ENCODE peak calls at places on chromosomes 3 and 15, in five cellular contexts. Y, K, M, S and U are unnamed samples.

GRCh38 chr15:71411538-71412482 is 296.5 kb downstream of the THSD4 start:
- DNase-seq in Y (no peak), K (no peak), M (no peak), S (no peak), U (no peak)

GRCh38 chr3:94285874-94286273 is 223.0 kb downstream of the NSUN3 start:
- DNase-seq in Y (no peak), K (no peak), M (no peak), S (no peak), U (no peak)

GRCh38 chr15:84878504-84878903 is 6.0 kb upstream of the SLC28A1 start:
- DNase-seq in Y (peak; percentile 78), K (peak; percentile 77), M (peak; percentile 22), S (no peak), U (peak; percentile 56)

GRCh38 chr3:9810846-9811245 is 784 bp downstream of the TTLL3 start:
- DNase-seq in Y (no peak), K (no peak), M (no peak), S (no peak), U (no peak)

GRCh38 chr15:77901921-77902750 is 175.4 kb downstream of the TBC1D2B start:
- DNase-seq in Y (peak; percentile 22), K (no peak), M (no peak), S (no peak), U (no peak)

GRCh38 chr3:110679235-110679634 is 392.4 kb upstream of the NECTIN3 start:
- DNase-seq in Y (no peak), K (no peak), M (no peak), S (no peak), U (no peak)

GRCh38 chr3:84547971-84548970 is 410.5 kb upstream of the CADM2 start:
- DNase-seq in Y (peak; percentile 2), K (peak; percentile 63), M (peak; percentile 36), S (no peak), U (no peak)

GRCh38 chr3:186514296-186515002 is 29.7 kb downstream of the CRYGS start:
- DNase-seq in Y (peak; percentile 29), K (no peak), M (no peak), S (no peak), U (peak; percentile 12)

GRCh38 chr3:133750201-133750748 is 4.1 kb downstream of the TF start:
- DNase-seq in Y (no peak), K (no peak), M (no peak), S (no peak), U (no peak)

GRCh38 chr3:129317014-129317771 is 38.5 kb downstream of the HMCES start:
- DNase-seq in Y (no peak), K (no peak), M (no peak), S (no peak), U (no peak)

GRCh38 chr15:69869881-69870465 is 227.7 kb downstream of the TLE3 start:
- DNase-seq in Y (no peak), K (no peak), M (no peak), S (no peak), U (no peak)

GRCh38 chr3:9255976-9256375 is 6.5 kb upstream of the SRGAP3 start:
- DNase-seq in Y (no peak), K (no peak), M (no peak), S (no peak), U (no peak)

GRCh38 chr3:139122221-139122581 is 77.5 kb upstream of the PRR23C start:
- DNase-seq in Y (no peak), K (peak; percentile 23), M (no peak), S (no peak), U (no peak)

GRCh38 chr3:134357914-134358811 is 16.1 kb downstream of the AMOTL2 start:
- DNase-seq in Y (peak; percentile 26), K (no peak), M (peak; percentile 87), S (no peak), U (peak; percentile 52)

GRCh38 chr3:115085197-115085865 is 61.8 kb downstream of the ZBTB20 start:
- DNase-seq in Y (no peak), K (no peak), M (no peak), S (no peak), U (no peak)

GRCh38 chr3:12993022-12993622 is 80.1 kb downstream of the IQSEC1 start:
- DNase-seq in Y (peak; percentile 55), K (peak; percentile 77), M (peak; percentile 39), S (no peak), U (no peak)

GRCh38 chr3:64248247-64248646 is 23.0 kb upstream of the PRICKLE2 start:
- DNase-seq in Y (no peak), K (no peak), M (peak; percentile 70), S (peak; percentile 7), U (no peak)

DNA sequence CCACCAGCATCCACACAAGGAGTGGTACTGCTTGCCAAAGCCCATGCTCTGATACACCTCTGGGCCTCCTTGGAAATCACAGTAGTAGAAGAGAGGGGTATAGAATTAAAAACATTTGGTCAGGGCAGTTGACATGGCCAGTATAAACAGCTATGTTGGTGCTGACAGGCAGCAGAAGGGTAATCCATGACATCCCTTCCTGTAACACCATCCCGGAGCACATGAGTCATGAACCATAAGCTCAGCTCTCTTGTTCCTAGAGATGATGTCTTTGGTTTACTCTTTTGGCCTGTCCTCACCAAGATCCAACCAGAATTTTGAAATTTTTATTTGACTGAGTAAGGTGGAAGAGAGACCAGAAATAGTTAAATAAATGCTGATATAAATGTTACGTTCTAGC is 132.6 kb upstream of the CTDSPL start:
- DNase-seq in Y (no peak), K (no peak), M (no peak), S (no peak), U (no peak)
- TF ChIP-seq SIN3A in Y (no peak), K (no peak), M (no peak), S (no peak), U (no peak)

GRCh38 chr3:51672083-51672475 is 1.0 kb downstream of the TEX264 start:
- DNase-seq in Y (no peak), K (no peak), M (no peak), S (no peak), U (no peak)

GRCh38 chr3:51670053-51670666 is 892 bp upstream of the TEX264 start:
- DNase-seq in Y (no peak), K (no peak), M (no peak), S (no peak), U (no peak)

GRCh38 chr3:51673181-51673801 is 2.2 kb downstream of the TEX264 start:
- DNase-seq in Y (no peak), K (no peak), M (peak; percentile 44), S (no peak), U (no peak)

GRCh38 chr3:51670711-51671089 is 352 bp upstream of the TEX264 start:
- DNase-seq in Y (no peak), K (no peak), M (no peak), S (no peak), U (no peak)

DNA sequence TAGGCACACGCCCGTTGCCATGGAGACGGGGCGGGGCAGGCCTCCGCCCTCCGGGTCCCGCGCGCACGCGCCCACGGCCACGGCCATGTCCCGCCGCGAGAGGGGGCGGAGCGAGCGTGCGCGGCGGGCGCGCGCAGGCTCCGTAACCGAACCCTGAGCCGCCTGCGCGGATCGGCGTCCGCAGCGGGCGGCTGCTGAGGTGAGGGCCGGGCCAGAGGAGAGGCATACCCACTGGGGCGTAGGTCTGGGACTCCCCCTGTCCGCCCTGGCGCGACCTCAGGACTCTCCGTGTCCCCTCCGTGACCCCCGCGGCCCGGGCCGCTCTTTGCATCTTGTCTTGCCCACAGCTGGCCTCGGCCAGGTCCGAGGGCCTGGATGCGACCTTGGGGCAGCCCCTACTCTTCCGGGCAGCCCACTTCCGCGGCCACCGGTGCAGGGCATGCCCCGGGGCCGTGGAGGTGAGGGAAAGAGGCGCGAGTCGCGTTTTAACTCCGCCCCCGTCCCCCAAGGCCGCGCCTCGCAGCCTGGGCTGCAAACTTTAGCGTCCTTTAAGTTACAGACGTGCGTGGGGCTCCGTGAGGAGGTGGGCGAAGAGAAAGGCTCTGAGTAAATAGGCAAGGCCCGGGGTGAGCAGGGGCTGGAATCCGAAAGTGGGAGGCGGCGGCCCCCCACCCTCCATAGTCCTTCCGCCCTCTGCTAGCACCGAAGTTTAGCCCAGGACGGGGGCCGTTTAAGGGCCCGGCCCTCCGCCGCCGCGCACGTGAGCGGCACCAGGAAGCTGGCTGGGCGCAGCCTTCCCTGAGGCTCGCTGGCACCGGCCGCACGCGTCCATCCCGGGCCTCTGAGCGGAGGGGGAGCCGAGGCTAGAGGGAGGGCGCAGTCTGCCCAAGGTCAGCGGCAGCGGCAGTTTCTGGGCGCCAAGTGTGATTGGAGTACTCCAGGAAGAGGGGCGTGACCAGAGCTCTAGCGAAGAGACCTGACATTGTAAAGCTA is at the start of gene TEX264:
- DNase-seq in Y (peak; percentile 96), K (peak; percentile 82), M (peak; percentile 77), S (peak; percentile 53), U (peak; percentile 37)
- TF ChIP-seq POLR2A in Y (peak; percentile 83), K (peak; percentile 12), M (peak; percentile 89), S (peak; percentile 88), U (peak; percentile 92)

GRCh38 chr15:80514071-80514780 is 110.0 kb downstream of the ARNT2 start:
- DNase-seq in Y (no peak), K (peak; percentile 14), M (no peak), S (no peak), U (no peak)
- TF ChIP-seq SIN3A in Y (no peak), K (no peak), M (no peak), S (no peak), U (no peak)

GRCh38 chr3:148190441-148190990 is 507.2 kb upstream of the AGTR1 start:
- DNase-seq in Y (no peak), K (no peak), M (no peak), S (no peak), U (no peak)

GRCh38 chr3:148184798-148185197 is 512.9 kb upstream of the AGTR1 start:
- DNase-seq in Y (no peak), K (no peak), M (no peak), S (no peak), U (no peak)
- TF ChIP-seq POLR2A in Y (no peak), K (no peak), M (no peak), S (no peak), U (no peak)

DNA sequence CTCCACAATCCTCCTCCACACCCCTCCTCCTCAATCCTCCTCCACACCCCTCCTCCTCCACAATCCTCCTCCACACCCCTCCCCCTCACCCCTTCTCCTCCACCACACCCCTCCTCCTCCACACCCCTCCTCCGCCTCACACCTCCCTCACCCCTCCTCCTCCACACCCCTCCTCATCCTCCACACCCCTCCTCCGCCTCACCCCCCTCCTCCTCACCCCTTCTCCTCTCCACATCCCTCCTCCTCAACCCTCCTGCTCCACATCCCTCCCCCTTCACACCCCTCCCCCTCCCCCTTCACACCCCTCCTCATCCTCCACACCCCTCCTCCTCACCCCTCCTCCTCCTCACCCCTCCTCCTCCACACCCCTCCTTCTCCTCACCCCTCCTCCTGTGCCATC is 69.8 kb upstream of the BLM start:
- DNase-seq in Y (peak; percentile 24), K (no peak), M (no peak), S (no peak), U (no peak)
- TF ChIP-seq SIN3A in Y (no peak), K (no peak), M (no peak), S (no peak), U (no peak)

GRCh38 chr3:184185461-184186183 is 377 bp upstream of the ABCF3 start:
- DNase-seq in Y (peak; percentile 97), K (peak; percentile 98), M (peak; percentile 97), S (peak; percentile 97), U (peak; percentile 97)
- TF ChIP-seq POLR2A in Y (peak; percentile 73), K (peak; percentile 94), M (peak; percentile 82), S (peak; percentile 82), U (peak; percentile 58)